ENCODE peak calls at places on chromosome 2, in seven cellular contexts. D is HepG2, W is H1, I is SK-N-SH, U is K562, C is HCT116, J is GM12878. Y is an unnamed sample.

GRCh38 chr2:12052771-12053170 is 306.3 kb downstream of the LPIN1 start:
- DNase-seq in D (no peak), W (no peak), I (no peak), U (no peak), C (no peak), J (no peak), Y (no peak)

GRCh38 chr2:68293024-68293423 is 26.7 kb downstream of the CNRIP1 start:
- DNase-seq in D (no peak), W (no peak), I (no peak), U (no peak), C (no peak), J (no peak), Y (no peak)

GRCh38 chr2:94873362-94874276 is 2.4 kb downstream of the TEKT4 start:
- DNase-seq in D (no peak), W (no peak), I (peak; percentile 19), U (no peak), C (no peak), J (no peak), Y (no peak)

GRCh38 chr2:15860760-15861159 is 79.6 kb upstream of the MYCN start:
- DNase-seq in D (no peak), W (no peak), I (no peak), U (no peak), C (no peak), J (no peak), Y (no peak)

GRCh38 chr2:151728736-151729415 is 5.4 kb downstream of the NEB start:
- DNase-seq in D (no peak), W (no peak), I (no peak), U (peak; percentile 21), C (no peak), J (no peak), Y (peak; percentile 2)

GRCh38 chr2:127609031-127609751 is 36.8 kb upstream of the GPR17 start:
- DNase-seq in D (no peak), W (no peak), I (no peak), U (no peak), C (no peak), J (no peak), Y (no peak)

GRCh38 chr2:128644745-128645256 is 326.1 kb upstream of the HS6ST1 start:
- DNase-seq in D (no peak), W (no peak), I (no peak), U (no peak), C (no peak), J (no peak), Y (no peak)

GRCh38 chr2:238929242-238930081 is 81.6 kb downstream of the TWIST2 start:
- DNase-seq in D (no peak), W (no peak), I (no peak), U (no peak), C (no peak), J (no peak), Y (no peak)

GRCh38 chr2:127032601-127033000 is 74.4 kb downstream of the BIN1 start:
- DNase-seq in D (no peak), W (no peak), I (no peak), U (no peak), C (no peak), J (no peak), Y (no peak)

GRCh38 chr2:172427256-172427989 is at the start of gene ITGA6:
- DNase-seq in D (peak; percentile 89), W (no peak), I (peak; percentile 87), U (peak; percentile 76), C (peak; percentile 83), J (no peak), Y (peak; percentile 69)
- TF ChIP-seq JUND in D (no peak), W (no peak), I (no peak), U (no peak), C (no peak), J (no peak), Y (no peak)

GRCh38 chr2:181394741-181395437 is 62.3 kb upstream of the ITGA4 start:
- DNase-seq in D (no peak), W (no peak), I (no peak), U (no peak), C (no peak), J (no peak), Y (no peak)
- TF ChIP-seq JUND in D (no peak), W (no peak), I (no peak), U (no peak), C (no peak), J (no peak), Y (no peak)

GRCh38 chr2:105768961-105769452 is 24.3 kb downstream of the NCK2 start:
- DNase-seq in D (no peak), W (no peak), I (no peak), U (no peak), C (no peak), J (no peak), Y (no peak)
- TF ChIP-seq JUND in D (no peak), W (no peak), I (no peak), U (no peak), C (no peak), J (no peak), Y (no peak)

GRCh38 chr2:120938132-120938771 is 202.6 kb downstream of the GLI2 start:
- DNase-seq in D (peak; percentile 39), W (no peak), I (peak; percentile 89), U (peak; percentile 40), C (no peak), J (no peak), Y (no peak)
- TF ChIP-seq JUND in D (no peak), W (no peak), I (no peak), U (peak; percentile 51), C (no peak), J (no peak), Y (no peak)

GRCh38 chr2:231395188-231396057 is at the start of gene B3GNT7:
- DNase-seq in D (no peak), W (no peak), I (peak; percentile 80), U (peak; percentile 5), C (no peak), J (no peak), Y (no peak)
- TF ChIP-seq JUND in D (no peak), W (no peak), I (no peak), U (no peak), C (no peak), J (no peak), Y (no peak)

GRCh38 chr2:3730646-3731045 is 27.3 kb downstream of the DCDC2C start:
- DNase-seq in D (no peak), W (no peak), I (no peak), U (no peak), C (no peak), J (no peak), Y (no peak)

GRCh38 chr2:3729786-3730185 is 26.4 kb downstream of the DCDC2C start:
- DNase-seq in D (no peak), W (no peak), I (no peak), U (no peak), C (no peak), J (no peak), Y (no peak)

GRCh38 chr2:3727397-3728045 is 24.1 kb downstream of the DCDC2C start:
- DNase-seq in D (no peak), W (no peak), I (no peak), U (no peak), C (no peak), J (no peak), Y (no peak)

GRCh38 chr2:3728104-3729054 is 25.0 kb downstream of the DCDC2C start:
- DNase-seq in D (peak; percentile 44), W (no peak), I (peak; percentile 77), U (peak; percentile 49), C (peak; percentile 33), J (no peak), Y (peak; percentile 44)

DNA sequence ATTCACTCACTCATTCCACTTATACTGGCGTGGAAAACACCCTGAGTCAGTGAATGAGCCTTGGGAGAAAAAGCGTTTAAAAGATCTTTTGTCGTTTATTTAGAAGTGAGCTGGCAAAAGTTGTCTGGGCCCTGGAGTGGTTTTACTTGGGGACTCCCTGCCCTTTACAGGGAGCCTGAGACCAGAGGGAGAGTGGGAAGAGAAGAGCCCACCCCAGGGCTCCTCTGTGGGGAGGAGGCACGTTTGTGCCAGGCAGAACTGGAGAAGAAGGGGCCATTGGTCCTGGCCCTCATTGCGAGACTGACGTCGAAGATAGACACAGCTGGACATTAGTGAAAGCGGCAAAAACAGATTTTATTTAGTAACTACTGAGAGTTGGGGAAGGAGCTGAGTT is 25.7 kb downstream of the DCDC2C start:
- DNase-seq in D (no peak), W (no peak), I (no peak), U (no peak), C (no peak), J (no peak), Y (no peak)
- TF ChIP-seq JUND in D (no peak), W (no peak), I (no peak), U (no peak), C (no peak), J (no peak), Y (no peak)

GRCh38 chr2:35708411-35708810 is 647.2 kb upstream of the CRIM1 start:
- DNase-seq in D (no peak), W (no peak), I (no peak), U (no peak), C (no peak), J (no peak), Y (no peak)
- TF ChIP-seq JUND in D (no peak), W (no peak), I (no peak), U (no peak), C (no peak), J (no peak), Y (no peak)

GRCh38 chr2:241087420-241088268 is 14.4 kb downstream of the MTERF4 start:
- DNase-seq in D (no peak), W (no peak), I (no peak), U (no peak), C (no peak), J (peak; percentile 78), Y (no peak)
- TF ChIP-seq JUND in D (no peak), W (no peak), I (no peak), U (no peak), C (no peak), J (peak; percentile 73), Y (no peak)

Y was measured in T47D.